ENCODE peak calls at places on chromosomes 13 and 19, in ten cellular contexts. P, S, V, J, Q, R, B, N, G and D are unnamed samples.

GRCh38 chr19:46134527-46134926 is 10.0 kb upstream of the IGFL3 start:
- DNase-seq in P (peak; percentile 35), S (no peak), V (no peak), J (no peak), Q (no peak), R (no peak), B (no peak), N (peak; percentile 15), G (no peak), D (no peak)

GRCh38 chr19:1942078-1942933 is 1.3 kb downstream of the CSNK1G2 start:
- DNase-seq in P (peak; percentile 73), S (no peak), V (peak; percentile 76), J (peak; percentile 70), Q (peak; percentile 69), R (peak; percentile 79), B (peak; percentile 92), N (peak; percentile 68), G (peak; percentile 41), D (peak; percentile 96)

GRCh38 chr19:3830841-3831589 is 37.8 kb downstream of the ZFR2 start:
- DNase-seq in P (no peak), S (no peak), V (no peak), J (no peak), Q (no peak), R (no peak), B (no peak), N (no peak), G (no peak), D (no peak)

GRCh38 chr19:6459356-6460098 is at the start of gene SLC25A23:
- DNase-seq in P (peak; percentile 83), S (no peak), V (peak; percentile 30), J (peak; percentile 66), Q (peak; percentile 63), R (peak; percentile 37), B (peak; percentile 83), N (peak; percentile 81), G (peak; percentile 32), D (peak; percentile 86)

GRCh38 chr19:19372656-19373416 is 32.6 kb upstream of the GATAD2A start:
- DNase-seq in P (peak; percentile 61), S (no peak), V (no peak), J (peak; percentile 8), Q (no peak), R (peak; percentile 28), B (peak; percentile 77), N (peak; percentile 28), G (no peak), D (peak; percentile 90)

GRCh38 chr13:46761866-46762265 is 35.1 kb downstream of the ESD start:
- DNase-seq in P (no peak), S (no peak), V (no peak), J (no peak), Q (no peak), R (no peak), B (no peak), N (no peak), G (no peak), D (no peak)

GRCh38 chr13:114313061-114313860 is 1.0 kb upstream of the CHAMP1 start:
- DNase-seq in P (no peak), S (no peak), V (no peak), J (no peak), Q (no peak), R (no peak), B (peak; percentile 65), N (no peak), G (peak; percentile 15), D (peak; percentile 69)

GRCh38 chr13:111005808-111006494 is 91.1 kb upstream of the ANKRD10 start:
- DNase-seq in P (peak; percentile 57), S (peak; percentile 16), V (no peak), J (no peak), Q (no peak), R (no peak), B (no peak), N (peak; percentile 65), G (no peak), D (peak; percentile 80)

GRCh38 chr19:20278342-20278741 is 111.3 kb downstream of the ZNF486 start:
- DNase-seq in P (no peak), S (no peak), V (peak; percentile 3), J (no peak), Q (no peak), R (no peak), B (no peak), N (no peak), G (no peak), D (no peak)

GRCh38 chr19:39351537-39352037 is 9.4 kb downstream of the SAMD4B start:
- DNase-seq in P (peak; percentile 8), S (no peak), V (no peak), J (no peak), Q (no peak), R (peak; percentile 13), B (no peak), N (peak; percentile 5), G (peak; percentile 54), D (no peak)

GRCh38 chr19:37074111-37074510 is 4.1 kb upstream of the ZNF420 start:
- DNase-seq in P (no peak), S (no peak), V (no peak), J (no peak), Q (no peak), R (no peak), B (no peak), N (no peak), G (no peak), D (no peak)

GRCh38 chr13:102395939-102396338 is 5.9 kb downstream of the FGF14 start:
- DNase-seq in P (no peak), S (no peak), V (no peak), J (no peak), Q (no peak), R (no peak), B (no peak), N (no peak), G (no peak), D (no peak)

GRCh38 chr13:43469791-43470190 is 317.0 kb downstream of the ENOX1 start:
- DNase-seq in P (no peak), S (no peak), V (no peak), J (no peak), Q (no peak), R (no peak), B (no peak), N (peak; percentile 31), G (no peak), D (no peak)

GRCh38 chr13:36158606-36159005 is 27.4 kb upstream of the DCLK1 start:
- DNase-seq in P (no peak), S (no peak), V (no peak), J (no peak), Q (no peak), R (no peak), B (no peak), N (peak; percentile 49), G (no peak), D (no peak)

GRCh38 chr19:2768365-2769132 is 14.5 kb downstream of the SGTA start:
- DNase-seq in P (no peak), S (no peak), V (no peak), J (no peak), Q (no peak), R (no peak), B (no peak), N (no peak), G (no peak), D (peak; percentile 62)

GRCh38 chr13:39415403-39415802 is 187.6 kb downstream of the LHFPL6 start:
- DNase-seq in P (peak; percentile 77), S (no peak), V (no peak), J (no peak), Q (no peak), R (no peak), B (no peak), N (peak; percentile 51), G (no peak), D (no peak)

GRCh38 chr19:5891938-5892771 is 11.4 kb downstream of the NDUFA11 start:
- DNase-seq in P (peak; percentile 66), S (no peak), V (no peak), J (peak; percentile 33), Q (no peak), R (no peak), B (no peak), N (peak; percentile 37), G (no peak), D (no peak)

GRCh38 chr13:41500501-41500900 is 43.2 kb downstream of the RGCC start:
- DNase-seq in P (no peak), S (no peak), V (no peak), J (no peak), Q (no peak), R (no peak), B (peak; percentile 70), N (no peak), G (no peak), D (no peak)

GRCh38 chr13:50318887-50319286 is 303.6 kb downstream of the KCNRG start:
- DNase-seq in P (no peak), S (no peak), V (no peak), J (no peak), Q (no peak), R (no peak), B (no peak), N (no peak), G (no peak), D (no peak)

GRCh38 chr19:35313614-35314013 is 15.4 kb upstream of the CD22 start:
- DNase-seq in P (no peak), S (no peak), V (no peak), J (no peak), Q (no peak), R (no peak), B (no peak), N (no peak), G (no peak), D (no peak)

GRCh38 chr19:22545751-22546150 is 88.4 kb upstream of the ZNF492 start:
- DNase-seq in P (peak; percentile 1), S (no peak), V (no peak), J (peak; percentile 15), Q (no peak), R (no peak), B (peak; percentile 65), N (no peak), G (no peak), D (no peak)

GRCh38 chr19:33212024-33212772 is 13.5 kb downstream of the SLC7A10 start:
- DNase-seq in P (no peak), S (no peak), V (no peak), J (no peak), Q (no peak), R (no peak), B (no peak), N (no peak), G (no peak), D (no peak)

GRCh38 chr19:51365211-51366049 is 758 bp downstream of the ETFB start:
- DNase-seq in P (peak; percentile 64), S (no peak), V (no peak), J (no peak), Q (peak; percentile 41), R (no peak), B (no peak), N (peak; percentile 42), G (no peak), D (no peak)

GRCh38 chr13:66888698-66889097 is 341.4 kb downstream of the PCDH9 start:
- DNase-seq in P (no peak), S (no peak), V (no peak), J (no peak), Q (no peak), R (no peak), B (no peak), N (no peak), G (no peak), D (no peak)

GRCh38 chr19:55322495-55322894 is 2.6 kb downstream of the TMEM150B start:
- DNase-seq in P (no peak), S (no peak), V (no peak), J (no peak), Q (no peak), R (no peak), B (no peak), N (no peak), G (no peak), D (no peak)

GRCh38 chr19:1238373-1239303 is 833 bp upstream of the CBARP start:
- DNase-seq in P (no peak), S (no peak), V (no peak), J (no peak), Q (no peak), R (no peak), B (no peak), N (no peak), G (no peak), D (no peak)

GRCh38 chr19:41641879-41642485 is 15.1 kb upstream of the CEACAM4 start:
- DNase-seq in P (peak; percentile 65), S (no peak), V (peak; percentile 71), J (peak; percentile 99), Q (no peak), R (peak; percentile 70), B (peak; percentile 88), N (peak; percentile 29), G (peak; percentile 67), D (no peak)

GRCh38 chr13:108572782-108573211 is 56.6 kb upstream of the MYO16 start:
- DNase-seq in P (no peak), S (no peak), V (no peak), J (no peak), Q (no peak), R (no peak), B (no peak), N (no peak), G (no peak), D (no peak)